ENCODE peak calls at places on chromosomes 1 and 21, in four cellular contexts. P is GDM1; U is activated CD4-positive, alpha-beta T cell treated with anti-CD3 and anti-CD28 coated beads, Interleukin-2, amount 10 ng/mL, durations not matched to agents 7 days and 5 days; L is H4. S is an unnamed sample.

GRCh38 chr1:228079013-228079412 is 3.5 kb upstream of the ARF1 start:
- DNase-seq in P (no peak), U (no peak), L (no peak), S (no peak)

GRCh38 chr1:99600782-99601181 is 45.1 kb upstream of the PALMD start:
- DNase-seq in P (no peak), U (no peak), L (no peak), S (no peak)

GRCh38 chr1:205577874-205578658 is 53.7 kb downstream of the ELK4 start:
- DNase-seq in P (no peak), U (no peak), L (no peak), S (no peak)

GRCh38 chr1:165068716-165069115 is 287.8 kb downstream of the LMX1A start:
- DNase-seq in P (no peak), U (no peak), L (no peak), S (no peak)

GRCh38 chr21:45408811-45409261 is 3.9 kb downstream of the COL18A1 start:
- DNase-seq in P (no peak), U (no peak), L (no peak), S (peak)

GRCh38 chr1:2543543-2544092 is 12.6 kb upstream of the TNFRSF14 start:
- DNase-seq in P (no peak), U (peak), L (no peak), S (peak)

GRCh38 chr1:208242829-208243521 is 1.2 kb downstream of the PLXNA2 start:
- DNase-seq in P (peak), U (no peak), L (no peak), S (peak)

GRCh38 chr1:204326891-204327290 is 32.8 kb downstream of the PLEKHA6 start:
- DNase-seq in P (no peak), U (no peak), L (no peak), S (no peak)

GRCh38 chr1:16189921-16190499 is 22.4 kb downstream of the ARHGEF19 start:
- DNase-seq in P (no peak), U (no peak), L (no peak), S (no peak)

GRCh38 chr1:164725401-164725800 is 166.4 kb downstream of the PBX1 start:
- DNase-seq in P (no peak), U (no peak), L (no peak), S (peak)

GRCh38 chr21:32979598-32980268 is 46.0 kb upstream of the OLIG2 start:
- DNase-seq in P (no peak), U (no peak), L (no peak), S (peak)

GRCh38 chr1:25520446-25521061 is 22.9 kb upstream of the LDLRAP1 start:
- DNase-seq in P (peak), U (peak), L (peak), S (no peak)

S was measured in erythroblast.